ENCODE peak calls at places on chromosomes 11 and 22, in ten cellular contexts. T is IMR-90, R is AG04450, A is left ventricle myocardium inferior, K is H9, E is tibial nerve, G is colonic mucosa, V is fibroblast of lung, J is hepatocyte, X is GM23248. D is an unnamed sample.

GRCh38 chr11:70201876-70202861 is 927 bp upstream of the FADD start:
- DNase-seq in A (no peak), G (no peak), R (no peak), K (no peak), E (no peak), J (no peak), X (peak; percentile 53), T (no peak), V (peak; percentile 25), D (no peak)

GRCh38 chr11:111403021-111403725 is 24.1 kb upstream of the POU2AF1 start:
- DNase-seq in G (no peak), V (no peak), E (no peak), J (no peak), K (no peak), X (no peak), A (no peak), R (no peak), T (no peak), D (no peak)

GRCh38 chr11:35934981-35935380 is 8.9 kb upstream of the LDLRAD3 start:
- DNase-seq in J (no peak), E (no peak), V (no peak), T (no peak), X (no peak), R (no peak), K (no peak), A (no peak), G (no peak), D (no peak)

GRCh38 chr11:66343176-66343575 is 1.7 kb downstream of the BRMS1 start:
- DNase-seq in A (no peak), T (peak; percentile 48), G (no peak), K (no peak), V (no peak), J (no peak), E (no peak), X (no peak), R (no peak), D (no peak)

GRCh38 chr11:83764643-83765042 is 478.5 kb upstream of the CCDC90B start:
- DNase-seq in G (no peak), J (no peak), A (no peak), V (no peak), X (no peak), T (no peak), R (no peak), E (no peak), K (no peak), D (no peak)

GRCh38 chr11:92569717-92570116 is 345.1 kb downstream of the FAT3 start:
- DNase-seq in T (no peak), R (no peak), J (no peak), G (no peak), X (no peak), A (no peak), V (no peak), K (no peak), E (no peak), D (no peak)

GRCh38 chr11:369336-370018 is at the start of gene B4GALNT4:
- DNase-seq in J (peak; percentile 72), V (peak; percentile 38), G (no peak), A (peak; percentile 22), R (no peak), X (peak; percentile 76), T (peak; percentile 23), K (no peak), E (no peak), D (peak; percentile 46)

GRCh38 chr11:88522624-88523361 is 185.3 kb upstream of the CTSC start:
- DNase-seq in E (no peak), V (no peak), K (no peak), R (no peak), X (peak; percentile 30), A (no peak), T (no peak), G (no peak), J (no peak), D (no peak)

GRCh38 chr11:62504158-62504973 is 42.2 kb downstream of the AHNAK start:
- DNase-seq in J (peak; percentile 41), E (no peak), X (no peak), A (no peak), V (no peak), R (no peak), K (peak; percentile 49), G (no peak), T (no peak), D (no peak)

GRCh38 chr11:62505112-62505783 is 41.4 kb downstream of the AHNAK start:
- DNase-seq in G (peak; percentile 87), A (peak; percentile 36), E (no peak), K (peak; percentile 72), X (peak; percentile 31), J (peak; percentile 64), R (no peak), T (no peak), V (no peak), D (no peak)

GRCh38 chr11:62500066-62501035 is 46.3 kb downstream of the AHNAK start:
- DNase-seq in R (no peak), K (peak; percentile 67), J (peak; percentile 42), G (peak; percentile 90), E (no peak), V (no peak), X (no peak), A (no peak), T (no peak), D (no peak)

GRCh38 chr11:62501432-62501891 is 45.1 kb downstream of the AHNAK start:
- DNase-seq in A (peak; percentile 73), E (peak; percentile 50), T (peak; percentile 26), X (peak; percentile 61), J (no peak), K (no peak), G (no peak), R (no peak), V (peak; percentile 73), D (peak; percentile 86)

DNA sequence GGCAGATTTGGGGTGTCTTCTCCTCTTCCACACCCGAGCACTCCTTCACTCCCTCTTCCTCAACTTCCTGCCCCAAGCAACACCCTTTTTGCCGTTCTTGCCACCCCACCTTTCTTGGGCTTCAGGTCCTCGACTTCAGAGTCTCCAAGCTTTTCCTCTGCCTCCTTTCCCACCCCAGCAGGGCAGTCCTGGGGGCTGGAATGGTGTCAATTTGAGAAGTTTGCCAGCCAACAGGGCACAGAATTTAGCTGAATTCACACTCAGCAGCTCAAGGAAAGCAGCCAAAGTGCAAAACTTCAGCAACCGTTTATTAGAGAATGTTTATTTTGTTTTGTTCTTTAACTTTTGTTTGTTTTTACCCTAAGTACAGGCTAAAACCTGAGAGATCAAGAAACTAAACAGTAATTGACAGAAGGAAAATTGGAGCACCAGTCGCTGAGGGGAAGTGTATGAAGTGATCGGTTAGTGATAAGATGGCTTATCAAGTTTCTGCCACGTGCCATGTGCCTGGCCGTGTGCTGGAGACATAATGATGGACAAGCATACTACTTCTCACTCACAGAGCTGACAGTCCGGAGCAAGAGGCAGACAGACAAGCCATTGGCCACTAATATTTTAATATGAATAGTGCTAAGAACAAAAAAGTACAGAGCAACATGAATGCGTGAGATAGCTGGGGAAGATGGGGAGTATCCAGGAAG is 44.4 kb downstream of the AHNAK start:
- DNase-seq in R (no peak), K (no peak), A (no peak), E (no peak), T (no peak), X (no peak), G (no peak), V (no peak), J (no peak), D (no peak)
- H3K27ac ChIP-seq in R (no peak overlapping the region), K (no peak overlapping the region), A (peak overlapping the region; percentile 85), E (peak overlapping the region; percentile 90), T (no peak overlapping the region), X (no peak overlapping the region), G (peak overlapping the region; percentile 26), V (no peak overlapping the region), J (no peak overlapping the region), D (peak overlapping the region; percentile 31)

GRCh38 chr22:37371911-37372310 is 55.4 kb downstream of the ELFN2 start:
- DNase-seq in J (no peak), A (no peak), T (no peak), K (no peak), G (no peak), R (no peak), X (no peak), E (no peak), V (no peak), D (no peak)
- H3K27ac ChIP-seq in J (no peak overlapping the region), A (no peak overlapping the region), T (no peak overlapping the region), K (no peak overlapping the region), G (no peak overlapping the region), R (no peak overlapping the region), X (no peak overlapping the region), E (no peak overlapping the region), V (no peak overlapping the region), D (no peak overlapping the region)

GRCh38 chr11:72431846-72432245 is 2.5 kb downstream of the CLPB start:
- DNase-seq in V (no peak), T (no peak), E (no peak), J (no peak), K (no peak), X (no peak), A (no peak), G (no peak), R (no peak), D (no peak)

GRCh38 chr11:72432347-72433287 is 1.7 kb downstream of the CLPB start:
- DNase-seq in X (peak; percentile 11), J (no peak), R (no peak), K (no peak), V (no peak), E (no peak), G (no peak), T (no peak), A (no peak), D (no peak)

GRCh38 chr11:72429626-72430025 is 4.7 kb downstream of the CLPB start:
- DNase-seq in T (no peak), E (no peak), A (no peak), V (no peak), X (no peak), K (no peak), J (no peak), R (no peak), G (no peak), D (no peak)

GRCh38 chr11:72433455-72434061 is 773 bp downstream of the CLPB start:
- DNase-seq in A (peak; percentile 29), X (no peak), J (no peak), K (no peak), E (no peak), G (no peak), R (no peak), V (no peak), T (no peak), D (no peak)

DNA sequence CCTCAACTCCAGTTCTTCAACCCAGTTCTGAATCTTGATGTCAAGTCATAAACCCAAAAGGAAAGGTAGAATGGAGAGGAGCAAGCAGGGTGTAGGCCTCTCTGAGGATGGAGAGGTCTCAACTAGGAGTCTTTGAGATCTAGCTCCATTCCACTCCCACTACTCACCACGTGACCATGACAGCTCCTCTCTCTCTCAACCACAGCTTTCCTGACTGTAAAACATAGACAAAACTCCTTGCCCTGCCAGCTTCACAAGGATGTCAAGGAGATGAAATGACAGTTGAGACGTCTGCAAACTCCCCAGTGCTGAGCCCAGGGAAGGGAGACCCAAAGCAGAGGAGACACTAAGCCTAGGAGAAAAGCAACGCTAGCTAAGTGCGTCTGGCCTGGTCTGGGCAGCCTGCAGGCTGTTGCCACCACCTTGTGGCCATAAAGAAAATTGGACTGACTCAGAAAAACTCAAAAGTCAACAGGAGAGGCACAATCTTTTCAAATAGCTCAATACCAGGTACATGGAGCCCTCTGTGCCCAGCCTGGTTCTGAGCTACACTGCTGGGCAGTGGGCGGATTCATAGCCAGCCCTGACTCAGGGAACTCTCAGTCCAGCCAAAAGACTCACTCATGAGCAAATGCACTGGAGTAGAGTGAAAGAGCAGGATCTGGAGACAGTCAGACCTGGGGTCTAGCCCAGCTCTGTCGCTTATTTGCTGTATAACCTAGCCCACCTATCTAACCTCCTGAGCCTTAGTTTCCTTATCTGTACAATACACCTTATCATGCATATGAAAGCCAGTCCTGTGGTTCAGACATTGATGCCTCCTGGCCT is 3.4 kb downstream of the CLPB start:
- DNase-seq in X (peak; percentile 78), K (peak; percentile 59), V (peak; percentile 49), J (peak; percentile 69), E (no peak), A (peak; percentile 22), R (peak; percentile 18), G (no peak), T (peak; percentile 59), D (peak; percentile 51)
- H3K27ac ChIP-seq in X (peak overlapping the region; percentile 16), K (no peak overlapping the region), V (no peak overlapping the region), J (no peak overlapping the region), E (no peak overlapping the region), A (no peak overlapping the region), R (no peak overlapping the region), G (no peak overlapping the region), T (no peak overlapping the region), D (no peak overlapping the region)

DNA sequence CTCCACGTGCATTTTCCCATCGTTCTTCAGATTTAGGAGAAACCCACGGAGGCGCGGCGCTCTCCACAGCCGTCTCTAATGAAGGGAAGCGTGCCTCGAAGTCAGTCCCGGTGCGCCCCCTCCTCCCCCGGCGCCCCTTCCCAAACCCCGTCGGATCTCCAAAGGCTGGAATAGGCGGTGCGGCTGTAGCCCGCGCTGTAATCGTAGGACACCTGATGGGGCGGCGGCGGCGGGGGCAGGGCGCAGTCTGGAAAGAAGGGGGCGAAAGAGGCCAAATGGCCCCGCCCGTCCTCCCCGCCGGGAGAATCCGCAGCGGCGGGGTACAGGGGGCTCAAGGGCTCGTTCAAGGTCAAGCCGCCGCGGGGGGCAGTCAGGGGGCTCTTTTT is 1.3 kb downstream of the FAM181B start:
- DNase-seq in X (no peak), T (no peak), A (no peak), G (no peak), J (peak; percentile 16), V (no peak), K (peak; percentile 42), E (no peak), R (no peak), D (no peak)
- H3K27ac ChIP-seq in X (no peak overlapping the region), T (no peak overlapping the region), A (no peak overlapping the region), G (no peak overlapping the region), J (no peak overlapping the region), V (no peak overlapping the region), K (no peak overlapping the region), E (peak overlapping the region; percentile 60), R (no peak overlapping the region), D (peak overlapping the region; percentile 88)